ENCODE peak calls at places on chromosome 3, in five cellular contexts. C is cardiac fibroblast, Z is OCI-LY7, L is hepatocyte, F is adrenal gland. T is an unnamed sample.

GRCh38 chr3:194572131-194572789 is 61.0 kb downstream of the TMEM44 start:
- DNase-seq in F (peak; percentile 62), L (peak; percentile 91), C (peak; percentile 97), Z (no peak), T (peak; percentile 86)

GRCh38 chr3:40152482-40153133 is 156.9 kb upstream of the EIF1B start:
- DNase-seq in C (no peak), Z (no peak), L (no peak), F (no peak), T (no peak)

GRCh38 chr3:139499536-139499935 is 23.2 kb upstream of the RBP2 start:
- DNase-seq in L (no peak), C (no peak), Z (no peak), F (no peak), T (no peak)

GRCh38 chr3:159824341-159824740 is 164.3 kb upstream of the IL12A start:
- DNase-seq in F (peak; percentile 27), Z (no peak), L (peak; percentile 75), C (peak; percentile 78), T (no peak)

GRCh38 chr3:169448501-169448900 is 215.0 kb downstream of the MECOM start:
- DNase-seq in Z (no peak), F (no peak), C (no peak), L (no peak), T (no peak)

GRCh38 chr3:127135241-127136023 is 57.5 kb upstream of the PRR23E start:
- DNase-seq in F (peak; percentile 88), L (peak; percentile 56), Z (no peak), C (peak; percentile 21), T (no peak)

GRCh38 chr3:130276203-130276803 is 69.2 kb upstream of the COL6A5 start:
- DNase-seq in C (peak; percentile 79), F (peak; percentile 22), L (peak; percentile 84), Z (peak; percentile 58), T (no peak)

GRCh38 chr3:134057006-134057832 is 27.5 kb upstream of the SLCO2A1 start:
- DNase-seq in L (no peak), Z (no peak), F (no peak), C (no peak), T (no peak)

GRCh38 chr3:35484939-35485605 is 154.3 kb upstream of the ARPP21 start:
- DNase-seq in L (no peak), C (no peak), Z (peak; percentile 37), F (no peak), T (no peak)

GRCh38 chr3:156158656-156159295 is 38.4 kb downstream of the KCNAB1 start:
- DNase-seq in Z (no peak), L (no peak), C (no peak), F (no peak), T (no peak)

GRCh38 chr3:126268866-126269265 is 88.3 kb downstream of the KLF15 start:
- DNase-seq in C (no peak), F (no peak), Z (no peak), L (no peak), T (peak; percentile 69)

GRCh38 chr3:172606021-172606420 is 82.8 kb upstream of the TNFSF10 start:
- DNase-seq in Z (no peak), L (no peak), C (peak; percentile 47), F (no peak), T (no peak)

GRCh38 chr3:172607305-172608121 is 84.3 kb upstream of the TNFSF10 start:
- DNase-seq in F (no peak), L (no peak), Z (no peak), C (peak; percentile 95), T (no peak)

GRCh38 chr3:172609750-172610149 is 86.5 kb upstream of the TNFSF10 start:
- DNase-seq in Z (no peak), F (no peak), C (no peak), L (no peak), T (no peak)

GRCh38 chr3:172604895-172605646 is 81.8 kb upstream of the TNFSF10 start:
- DNase-seq in C (no peak), F (no peak), L (no peak), Z (no peak), T (no peak)

DNA sequence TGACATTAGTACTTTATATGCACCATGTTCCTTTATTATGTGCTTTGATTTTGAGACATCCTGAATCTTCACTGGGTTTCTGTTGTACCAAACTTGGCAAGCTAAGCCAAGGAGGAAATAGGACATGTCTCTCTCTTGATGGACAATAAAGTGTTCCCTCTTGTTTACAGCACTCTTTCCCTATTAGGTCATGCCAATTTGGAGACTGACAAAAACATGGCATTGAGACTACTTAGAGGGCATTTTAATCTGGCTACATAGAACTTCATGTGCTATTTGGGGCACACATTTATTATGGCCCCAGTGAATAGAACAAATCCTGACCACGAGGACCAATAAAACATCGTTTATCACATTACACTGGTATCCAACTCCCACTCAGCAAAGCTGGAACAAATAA is 85.3 kb upstream of the TNFSF10 start:
- DNase-seq in C (no peak), F (no peak), L (no peak), Z (no peak), T (no peak)
- H3K4me3 ChIP-seq in C (no peak overlapping the region), F (no peak overlapping the region), L (no peak overlapping the region), Z (no peak overlapping the region), T (no peak overlapping the region)

GRCh38 chr3:33525232-33525631 is 85.0 kb upstream of the UBP1 start:
- DNase-seq in C (no peak), Z (no peak), L (no peak), F (no peak), T (no peak)
- H3K4me3 ChIP-seq in C (no peak overlapping the region), Z (no peak overlapping the region), L (no peak overlapping the region), F (no peak overlapping the region), T (no peak overlapping the region)

GRCh38 chr3:143173242-143173641 is 53.7 kb downstream of the CHST2 start:
- DNase-seq in C (no peak), L (no peak), F (no peak), Z (no peak), T (no peak)

GRCh38 chr3:143170676-143171075 is 51.1 kb downstream of the CHST2 start:
- DNase-seq in L (no peak), C (peak; percentile 67), Z (no peak), F (no peak), T (no peak)

GRCh38 chr3:143171141-143171651 is 51.6 kb downstream of the CHST2 start:
- DNase-seq in L (no peak), F (no peak), Z (peak; percentile 49), C (peak; percentile 75), T (no peak)

GRCh38 chr3:143171656-143172055 is 52.1 kb downstream of the CHST2 start:
- DNase-seq in C (peak; percentile 57), L (no peak), F (no peak), Z (no peak), T (no peak)

DNA sequence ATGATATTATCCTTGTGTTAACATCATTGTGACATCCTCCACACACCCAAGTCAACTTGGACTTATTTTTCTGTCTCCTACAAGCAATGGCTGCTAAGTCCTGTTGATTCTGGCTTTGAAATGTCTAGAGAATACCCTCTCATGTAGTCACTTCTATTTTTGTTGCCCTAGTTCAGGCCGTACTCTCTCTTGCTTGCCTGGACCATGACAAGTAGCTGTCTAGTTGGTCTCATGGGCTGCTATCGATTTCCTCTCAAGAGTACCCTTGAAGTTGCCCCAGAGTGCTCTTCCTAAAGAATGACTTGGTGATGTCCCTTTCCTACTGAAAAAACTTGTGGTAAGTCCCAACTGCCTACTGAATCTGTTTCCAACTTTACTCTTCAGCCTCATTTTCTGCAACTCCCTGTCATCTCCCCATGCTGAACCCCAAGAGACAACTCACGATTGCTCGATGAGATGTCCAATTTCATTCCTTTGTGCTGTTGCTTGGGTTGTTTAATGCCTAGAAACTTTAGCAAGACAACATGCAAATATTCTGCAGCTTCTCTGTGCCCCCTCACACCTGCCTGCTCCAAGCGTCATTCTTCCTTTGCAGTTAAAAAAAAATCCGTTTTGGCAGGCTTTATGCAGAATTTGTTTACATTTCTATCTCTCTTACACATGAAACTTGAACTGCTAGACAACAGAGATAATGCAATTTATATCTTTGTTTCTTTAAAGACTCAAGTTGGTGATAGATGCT is 52.9 kb downstream of the CHST2 start:
- DNase-seq in F (no peak), L (no peak), Z (no peak), C (no peak), T (no peak)
- H3K4me3 ChIP-seq in F (no peak overlapping the region), L (no peak overlapping the region), Z (no peak overlapping the region), C (no peak overlapping the region), T (no peak overlapping the region)

DNA sequence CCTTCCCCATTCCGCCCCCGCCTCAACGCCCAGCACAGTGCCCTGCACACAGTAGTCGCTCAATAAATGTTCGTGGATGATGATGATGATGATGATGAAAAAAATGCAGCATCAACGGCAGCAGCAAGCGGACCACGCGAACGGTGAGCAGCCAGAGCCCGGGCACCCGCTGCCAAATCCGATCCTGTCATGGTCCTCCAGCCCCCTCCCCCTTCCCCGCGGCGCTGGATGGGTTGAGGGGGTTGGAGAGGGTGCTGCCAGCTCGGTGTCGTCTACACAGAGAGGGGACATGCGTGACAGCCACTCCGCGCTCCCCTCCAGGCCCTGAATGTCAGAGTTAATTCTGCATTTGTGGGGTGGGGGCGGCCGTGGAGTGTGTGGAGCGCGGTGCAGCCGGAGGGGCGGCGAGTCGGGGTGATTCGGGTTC is 693 bp downstream of the CACNA1D start:
- DNase-seq in C (no peak), Z (no peak), F (peak; percentile 35), L (no peak), T (no peak)
- H3K4me3 ChIP-seq in C (no peak overlapping the region), Z (no peak overlapping the region), F (no peak overlapping the region), L (peak overlapping the region; percentile 54), T (peak overlapping the region; percentile 43)